ENCODE peak calls at places on chromosomes 2 and 18, in seven cellular contexts. E, A, P, F, Z, L and T are unnamed samples.

GRCh38 chr2:223100061-223100511 is 48.1 kb downstream of the KCNE4 start:
- DNase-seq in E (peak), A (peak), P (no peak), F (no peak), Z (peak), L (no peak), T (no peak)

GRCh38 chr2:64609229-64609994 is 44.3 kb downstream of the SERTAD2 start:
- DNase-seq in E (peak), A (peak), P (no peak), F (peak), Z (no peak), L (no peak), T (no peak)

GRCh38 chr2:241844066-241844728 is 14.5 kb downstream of the PDCD1 start:
- DNase-seq in E (peak), A (peak), P (peak), F (peak), Z (peak), L (no peak), T (no peak)

GRCh38 chr18:54388203-54389142 is 30.8 kb downstream of the C18orf54 start:
- DNase-seq in E (no peak), A (no peak), P (peak), F (peak), Z (no peak), L (peak), T (no peak)

GRCh38 chr2:79855264-79856006 is 342.6 kb downstream of the CTNNA2 start:
- DNase-seq in E (no peak), A (no peak), P (no peak), F (no peak), Z (no peak), L (no peak), T (peak)

GRCh38 chr18:2459886-2460285 is 111.4 kb downstream of the METTL4 start:
- DNase-seq in E (no peak), A (no peak), P (peak), F (no peak), Z (no peak), L (no peak), T (no peak)

GRCh38 chr2:69456950-69457445 is 19.8 kb upstream of the NFU1 start:
- DNase-seq in E (no peak), A (no peak), P (no peak), F (no peak), Z (no peak), L (no peak), T (no peak)

GRCh38 chr2:201220102-201220570 is 37.2 kb downstream of the CASP10 start:
- DNase-seq in E (no peak), A (no peak), P (no peak), F (peak), Z (no peak), L (no peak), T (no peak)

GRCh38 chr18:77862358-77862757 is 612.7 kb downstream of the GALR1 start:
- DNase-seq in E (no peak), A (no peak), P (no peak), F (no peak), Z (no peak), L (no peak), T (no peak)

GRCh38 chr2:46188041-46188715 is 109.0 kb upstream of the EPAS1 start:
- DNase-seq in E (no peak), A (no peak), P (no peak), F (no peak), Z (no peak), L (no peak), T (no peak)

GRCh38 chr2:224449212-224450147 is 47.6 kb upstream of the FAM124B start:
- DNase-seq in E (no peak), A (no peak), P (peak), F (no peak), Z (no peak), L (no peak), T (no peak)

GRCh38 chr2:127623388-127624320 is 22.3 kb upstream of the GPR17 start:
- DNase-seq in E (no peak), A (no peak), P (no peak), F (no peak), Z (no peak), L (no peak), T (no peak)

GRCh38 chr2:129936334-129936934 is 43.0 kb upstream of the RAB6C start:
- DNase-seq in E (no peak), A (no peak), P (no peak), F (peak), Z (peak), L (no peak), T (no peak)

GRCh38 chr18:25140144-25140961 is 211.6 kb downstream of the ZNF521 start:
- DNase-seq in E (no peak), A (no peak), P (no peak), F (no peak), Z (no peak), L (no peak), T (no peak)

GRCh38 chr18:55323051-55323994 is 264.7 kb downstream of the TCF4 start:
- DNase-seq in E (no peak), A (no peak), P (no peak), F (peak), Z (no peak), L (no peak), T (no peak)

GRCh38 chr2:44655401-44655864 is 286.1 kb upstream of the SIX3 start:
- DNase-seq in E (no peak), A (no peak), P (no peak), F (no peak), Z (no peak), L (no peak), T (no peak)

GRCh38 chr2:37784759-37785149 is 113.3 kb upstream of the CDC42EP3 start:
- DNase-seq in E (no peak), A (no peak), P (no peak), F (no peak), Z (no peak), L (no peak), T (no peak)

GRCh38 chr2:10302479-10303173 is at the start of gene HPCAL1:
- DNase-seq in E (peak), A (peak), P (peak), F (peak), Z (peak), L (peak), T (peak)

GRCh38 chr2:177644838-177645237 is 252.3 kb downstream of the AGPS start:
- DNase-seq in E (no peak), A (no peak), P (no peak), F (no peak), Z (no peak), L (no peak), T (no peak)

GRCh38 chr2:12949406-12949805 is 232.7 kb downstream of the TRIB2 start:
- DNase-seq in E (no peak), A (no peak), P (no peak), F (no peak), Z (no peak), L (no peak), T (no peak)

GRCh38 chr18:54734059-54734458 is 94.2 kb upstream of the RAB27B start:
- DNase-seq in E (no peak), A (no peak), P (peak), F (no peak), Z (no peak), L (peak), T (no peak)

GRCh38 chr2:172179045-172179742 is 76.5 kb upstream of the DLX2 start:
- DNase-seq in E (no peak), A (no peak), P (peak), F (no peak), Z (no peak), L (no peak), T (no peak)

GRCh38 chr2:15058015-15058414 is 425.5 kb downstream of the LRATD1 start:
- DNase-seq in E (no peak), A (no peak), P (no peak), F (no peak), Z (no peak), L (no peak), T (no peak)

GRCh38 chr2:213246665-213247281 is 37.5 kb upstream of the SPAG16 start:
- DNase-seq in E (no peak), A (no peak), P (peak), F (peak), Z (no peak), L (no peak), T (peak)

GRCh38 chr2:45649457-45649854 is 2.0 kb upstream of the PRKCE start:
- DNase-seq in E (no peak), A (no peak), P (no peak), F (no peak), Z (no peak), L (no peak), T (no peak)

GRCh38 chr18:13220326-13220991 is 1.9 kb downstream of the LDLRAD4 start:
- DNase-seq in E (no peak), A (peak), P (no peak), F (no peak), Z (peak), L (no peak), T (no peak)

GRCh38 chr2:197777823-197778407 is 7.2 kb downstream of the BOLL start:
- DNase-seq in E (no peak), A (no peak), P (peak), F (peak), Z (no peak), L (no peak), T (no peak)

GRCh38 chr2:223597071-223597470 is 5.1 kb downstream of the SCG2 start:
- DNase-seq in E (no peak), A (no peak), P (no peak), F (no peak), Z (no peak), L (no peak), T (no peak)

GRCh38 chr2:112959109-112959591 is 18.7 kb upstream of the IL36G start:
- DNase-seq in E (no peak), A (no peak), P (no peak), F (no peak), Z (no peak), L (no peak), T (no peak)
- TF ChIP-seq CTCF in E (no peak), A (no peak), P (no peak), F (no peak), Z (no peak), L (no peak), T (no peak)

DNA sequence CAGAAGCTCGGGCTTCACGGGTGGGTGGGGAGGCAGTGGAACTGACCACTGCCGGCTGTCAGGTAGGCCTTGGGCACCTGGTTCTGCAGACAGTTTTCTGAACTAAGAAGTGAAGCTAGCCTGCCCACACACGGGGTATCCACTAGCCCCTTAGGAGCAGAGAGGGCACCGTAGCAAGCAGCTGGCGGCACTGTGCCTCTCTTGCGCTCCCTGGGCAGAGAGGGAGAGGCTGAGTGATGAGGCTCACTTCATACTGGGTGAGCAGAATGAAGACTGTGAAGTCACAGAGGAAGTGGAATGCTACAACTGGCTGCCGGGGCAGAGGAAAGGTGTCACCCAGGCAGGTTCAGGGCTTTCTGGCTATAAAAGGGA is 753 bp downstream of the ITPRIPL1 start:
- DNase-seq in E (no peak), A (no peak), P (no peak), F (peak), Z (no peak), L (no peak), T (no peak)
- H3K4me3 ChIP-seq in E (no peak), A (peak), P (no peak), F (peak), Z (peak), L (peak), T (peak)

GRCh38 chr18:10477121-10477862 is 22.9 kb downstream of the APCDD1 start:
- DNase-seq in E (no peak), A (no peak), P (no peak), F (no peak), Z (no peak), L (no peak), T (no peak)
- H3K27ac ChIP-seq in E (peak), A (no peak), P (no peak), F (no peak), Z (no peak), L (no peak), T (peak)

DNA sequence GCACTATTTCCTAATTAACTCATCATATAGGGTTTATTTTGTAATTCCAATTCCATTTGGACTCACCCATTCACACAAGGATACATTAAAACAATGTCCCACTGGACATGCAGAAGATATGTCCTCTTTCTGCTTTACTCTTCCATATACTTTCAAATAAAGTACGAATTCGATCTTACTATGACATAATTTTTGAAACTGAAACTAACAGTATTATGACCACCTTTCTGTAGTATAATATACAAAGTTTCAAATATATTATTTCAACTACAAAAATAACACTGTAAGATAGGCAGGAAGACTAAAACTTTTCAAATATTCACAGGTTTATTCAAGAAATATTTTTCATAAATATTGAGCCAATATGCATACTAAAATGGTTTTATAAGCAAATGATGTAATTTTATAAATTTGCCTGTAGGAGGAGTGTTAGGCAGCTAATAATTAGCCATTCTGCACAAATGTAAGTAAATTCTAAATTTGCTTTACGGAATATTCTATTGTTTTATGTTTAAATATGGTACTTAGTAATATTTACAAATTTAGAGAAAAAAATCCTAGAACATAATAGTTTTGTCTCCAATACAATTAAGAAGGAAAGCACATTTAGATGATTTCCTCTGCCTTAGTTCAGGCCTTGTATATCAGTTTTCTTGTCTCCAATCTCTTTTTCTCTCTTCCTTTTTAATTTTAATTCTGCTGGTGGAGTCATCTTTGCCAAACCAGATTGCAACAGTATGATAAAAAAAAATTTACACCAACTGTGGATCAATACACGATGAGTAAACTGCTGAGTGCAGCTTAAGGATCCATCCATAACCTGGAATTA is 85.9 kb downstream of the CERKL start:
- DNase-seq in E (no peak), A (no peak), P (no peak), F (no peak), Z (no peak), L (no peak), T (no peak)
- TF ChIP-seq CTCF in E (no peak), A (no peak), P (peak), F (peak), Z (no peak), L (peak), T (peak)

GRCh38 chr2:239370403-239370802 is 30.4 kb downstream of the HDAC4 start:
- DNase-seq in E (no peak), A (no peak), P (no peak), F (no peak), Z (no peak), L (no peak), T (no peak)

GRCh38 chr2:239368321-239368720 is 32.5 kb downstream of the HDAC4 start:
- DNase-seq in E (no peak), A (no peak), P (no peak), F (no peak), Z (no peak), L (no peak), T (no peak)

GRCh38 chr2:239370876-239371725 is 29.7 kb downstream of the HDAC4 start:
- DNase-seq in E (no peak), A (no peak), P (no peak), F (no peak), Z (no peak), L (no peak), T (no peak)

GRCh38 chr2:239368906-239369584 is 31.8 kb downstream of the HDAC4 start:
- DNase-seq in E (no peak), A (no peak), P (no peak), F (no peak), Z (no peak), L (no peak), T (no peak)

GRCh38 chr2:239369631-239370161 is 31.1 kb downstream of the HDAC4 start:
- DNase-seq in E (no peak), A (no peak), P (peak), F (no peak), Z (no peak), L (no peak), T (peak)
- H3K4me3 ChIP-seq in E (no peak), A (no peak), P (no peak), F (no peak), Z (no peak), L (no peak), T (no peak)

DNA sequence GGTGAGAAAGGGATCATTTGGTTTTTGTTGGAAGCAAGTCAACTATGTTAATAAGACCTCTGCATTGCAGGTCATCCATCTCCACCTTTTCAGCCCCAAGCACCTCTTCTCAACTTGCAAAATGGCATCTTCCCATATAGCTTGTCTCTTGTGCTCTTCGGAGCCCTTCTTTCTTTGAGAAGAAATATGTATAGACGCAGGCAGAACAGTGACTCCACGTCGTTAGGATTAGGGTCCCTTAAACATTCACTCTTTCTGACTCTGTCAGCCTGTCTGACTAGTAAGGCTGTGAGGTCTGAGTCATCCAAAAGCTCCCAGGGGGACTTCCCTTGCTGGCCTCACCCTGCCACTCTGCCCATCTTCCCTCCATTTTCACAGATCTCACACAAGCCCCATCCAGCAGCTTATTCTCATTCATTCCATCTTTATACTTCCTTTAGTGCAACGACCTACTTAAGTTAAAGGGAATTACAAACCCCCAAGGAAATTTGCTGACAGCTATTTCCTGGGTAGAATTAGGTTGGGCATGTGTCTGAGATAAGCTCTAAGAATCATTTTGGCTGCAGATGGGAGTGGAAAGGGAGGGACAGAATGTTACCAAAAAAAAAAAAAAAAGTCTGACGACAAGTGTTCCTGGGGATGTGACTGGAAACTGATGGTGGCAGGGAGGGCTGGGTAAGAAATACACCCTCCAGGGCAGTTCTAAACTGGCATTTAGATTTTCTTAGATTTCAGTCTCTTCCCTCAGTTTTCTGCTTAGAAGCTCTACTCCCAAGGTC is 37.7 kb upstream of the MEX3C start:
- DNase-seq in E (no peak), A (no peak), P (peak), F (no peak), Z (no peak), L (no peak), T (no peak)
- H3K27ac ChIP-seq in E (no peak), A (no peak), P (peak), F (no peak), Z (no peak), L (peak), T (no peak)

GRCh38 chr2:26555246-26556133 is 77.6 kb upstream of the OTOF start:
- DNase-seq in E (no peak), A (no peak), P (no peak), F (no peak), Z (no peak), L (no peak), T (peak)
- TF ChIP-seq CTCF in E (no peak), A (no peak), P (no peak), F (no peak), Z (no peak), L (no peak), T (no peak)

DNA sequence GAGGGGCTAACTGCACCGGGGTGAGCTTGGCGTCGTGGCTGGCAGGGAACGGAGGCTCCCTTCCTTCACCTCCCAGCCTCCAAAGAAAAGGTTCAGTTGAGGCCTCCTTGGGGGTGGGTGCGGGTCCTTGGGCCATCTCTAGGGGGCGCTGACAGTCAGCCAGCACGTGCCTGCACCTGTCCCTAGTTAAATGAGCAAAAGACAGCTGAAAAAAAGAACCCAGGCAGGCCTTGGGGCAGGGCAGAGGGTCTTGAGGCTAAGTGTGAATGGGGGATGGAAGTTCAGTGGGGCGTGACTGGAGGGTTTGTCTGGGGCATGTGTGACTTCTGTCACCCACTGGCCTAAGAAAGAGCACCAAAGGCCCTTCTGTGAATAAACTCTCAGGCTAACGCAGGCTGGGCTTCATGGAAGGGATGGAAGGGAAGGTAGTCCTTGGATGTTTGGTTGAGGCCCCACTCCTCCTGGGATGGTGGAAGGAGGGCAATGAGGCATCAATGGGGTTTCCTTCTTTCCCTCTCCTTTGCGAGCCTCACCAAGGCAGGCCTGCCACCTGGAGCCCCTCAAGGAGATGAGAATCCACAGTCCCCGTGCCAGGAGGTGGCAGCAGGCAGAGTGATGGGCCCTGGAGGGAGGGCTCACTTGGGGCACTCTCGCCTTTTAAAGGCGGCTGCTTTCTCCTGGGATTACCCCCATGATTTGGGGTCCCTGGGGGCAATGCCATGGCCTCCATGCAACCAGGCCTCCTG is 56.2 kb downstream of the ZFP36L2 start:
- DNase-seq in E (no peak), A (no peak), P (no peak), F (peak), Z (no peak), L (no peak), T (no peak)
- H3K4me3 ChIP-seq in E (no peak), A (no peak), P (no peak), F (no peak), Z (no peak), L (no peak), T (no peak)

GRCh38 chr18:45402485-45403056 is 212.7 kb upstream of the SLC14A2 start:
- DNase-seq in E (no peak), A (no peak), P (peak), F (no peak), Z (no peak), L (peak), T (no peak)

GRCh38 chr18:45399643-45400042 is 215.6 kb upstream of the SLC14A2 start:
- DNase-seq in E (no peak), A (peak), P (no peak), F (no peak), Z (no peak), L (no peak), T (no peak)

GRCh38 chr18:45403341-45404049 is 211.8 kb upstream of the SLC14A2 start:
- DNase-seq in E (no peak), A (no peak), P (peak), F (no peak), Z (no peak), L (peak), T (no peak)

GRCh38 chr18:45399146-45399545 is 216.1 kb upstream of the SLC14A2 start:
- DNase-seq in E (no peak), A (no peak), P (no peak), F (no peak), Z (no peak), L (no peak), T (no peak)

DNA sequence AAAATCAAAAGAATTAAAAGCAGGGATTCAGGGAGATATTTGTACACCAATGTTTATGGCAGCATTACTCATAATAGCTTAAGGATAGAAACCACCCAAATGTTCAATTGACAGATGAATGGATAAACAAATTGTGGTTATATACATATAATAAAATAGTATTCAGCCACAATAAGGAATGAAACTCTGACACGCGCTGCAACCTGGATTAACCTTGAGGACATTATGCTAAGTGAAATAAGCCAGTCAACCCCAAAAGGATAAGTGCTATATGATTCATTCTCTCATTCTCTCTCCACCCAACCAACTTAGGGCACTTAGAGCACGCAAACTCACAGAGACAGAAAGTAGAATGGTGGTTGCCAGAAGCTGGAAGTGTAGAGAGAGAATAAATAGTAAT is 216.8 kb upstream of the SLC14A2 start:
- DNase-seq in E (no peak), A (no peak), P (peak), F (no peak), Z (no peak), L (no peak), T (no peak)
- H3K27ac ChIP-seq in E (no peak), A (no peak), P (no peak), F (no peak), Z (no peak), L (no peak), T (no peak)